ENCODE peak calls at places on chromosome 12, in four cellular contexts. T, V, C and B are unnamed samples.

GRCh38 chr12:201361-201760 is 12.6 kb downstream of the SLC6A12 start:
- DNase-seq in C (no peak), T (no peak), V (no peak), B (no peak)

GRCh38 chr12:120965125-120965524 is 13.2 kb upstream of the HNF1A start:
- DNase-seq in C (no peak), T (no peak), V (no peak), B (no peak)

GRCh38 chr12:79706156-79706555 is 15.4 kb upstream of the PAWR start:
- DNase-seq in C (no peak), V (no peak), T (no peak), B (no peak)

GRCh38 chr12:71694099-71694820 is 8.4 kb downstream of the TMEM19 start:
- DNase-seq in C (peak; percentile 79), V (peak; percentile 18), T (no peak), B (no peak)

GRCh38 chr12:4421590-4422031 is 24.0 kb downstream of the FGF6 start:
- DNase-seq in V (peak; percentile 47), C (no peak), T (peak; percentile 35), B (peak; percentile 64)

GRCh38 chr12:47343684-47344567 is 264.2 kb upstream of the AMIGO2 start:
- DNase-seq in T (no peak), C (no peak), V (no peak), B (no peak)

GRCh38 chr12:101792046-101792931 is 38.5 kb downstream of the GNPTAB start:
- DNase-seq in V (no peak), C (no peak), T (no peak), B (no peak)

GRCh38 chr12:124476011-124476400 is 91.4 kb downstream of the NCOR2 start:
- DNase-seq in C (no peak), T (no peak), V (no peak), B (no peak)

GRCh38 chr12:105839629-105840127 is 299.1 kb downstream of the NUAK1 start:
- DNase-seq in V (no peak), C (no peak), T (no peak), B (no peak)

GRCh38 chr12:45732250-45732649 is 2.7 kb downstream of the ARID2 start:
- DNase-seq in C (no peak), T (no peak), V (no peak), B (no peak)

GRCh38 chr12:56723889-56724659 is 1.0 kb downstream of the NACA start:
- DNase-seq in V (no peak), C (no peak), T (peak; percentile 41), B (no peak)

GRCh38 chr12:62655524-62656160 is 189.0 kb downstream of the MON2 start:
- DNase-seq in C (no peak), V (no peak), T (no peak), B (no peak)

GRCh38 chr12:106672308-106673085 is 89.7 kb downstream of the RFX4 start:
- DNase-seq in V (no peak), C (no peak), T (no peak), B (no peak)

GRCh38 chr12:103272949-103273348 is 222.8 kb downstream of the C12orf42 start:
- DNase-seq in T (no peak), C (no peak), V (no peak), B (no peak)

GRCh38 chr12:67269632-67270578 is 747 bp downstream of the CAND1 start:
- DNase-seq in T (peak; percentile 15), C (no peak), V (peak; percentile 17), B (peak; percentile 7)

GRCh38 chr12:124379379-124379937 is 84.6 kb downstream of the RFLNA start:
- DNase-seq in C (no peak), T (no peak), V (no peak), B (no peak)

GRCh38 chr12:6312529-6313325 is 2.2 kb downstream of the PLEKHG6 start:
- DNase-seq in C (peak; percentile 94), V (peak; percentile 53), T (no peak), B (no peak)

GRCh38 chr12:12008931-12009611 is 61.7 kb upstream of the BCL2L14 start:
- DNase-seq in C (peak; percentile 86), T (no peak), V (no peak), B (no peak)

GRCh38 chr12:111430418-111431353 is 25.0 kb downstream of the SH2B3 start:
- DNase-seq in T (no peak), C (no peak), V (no peak), B (no peak)

GRCh38 chr12:25988505-25988904 is 30.0 kb downstream of the RASSF8 start:
- DNase-seq in T (no peak), V (no peak), C (no peak), B (no peak)

GRCh38 chr12:85273411-85274075 is 6.5 kb upstream of the ALX1 start:
- DNase-seq in V (no peak), C (no peak), T (no peak), B (no peak)

GRCh38 chr12:120089105-120089504 is 27.4 kb downstream of the RAB35 start:
- DNase-seq in T (no peak), C (no peak), V (no peak), B (no peak)

GRCh38 chr12:5051913-5052312 is 8.2 kb downstream of the KCNA5 start:
- DNase-seq in T (no peak), V (no peak), C (peak; percentile 23), B (no peak)

GRCh38 chr12:9702239-9702638 is 30.7 kb downstream of the CLECL1 start:
- DNase-seq in V (no peak), T (no peak), C (no peak), B (no peak)

GRCh38 chr12:55927588-55928502 is at the start of gene PYM1:
- DNase-seq in T (peak; percentile 89), C (peak; percentile 76), V (peak; percentile 59), B (no peak)

GRCh38 chr12:4027412-4027811 is 154.2 kb upstream of the PARP11 start:
- DNase-seq in V (no peak), C (no peak), T (peak; percentile 48), B (no peak)

GRCh38 chr12:1926274-1926673 is 7.8 kb upstream of the CACNA2D4 start:
- DNase-seq in V (no peak), T (no peak), C (no peak), B (no peak)

GRCh38 chr12:64083285-64084210 is 138.5 kb downstream of the KICS2 start:
- DNase-seq in T (no peak), V (no peak), C (no peak), B (no peak)

GRCh38 chr12:115988629-115989563 is 288.6 kb downstream of the MED13L start:
- DNase-seq in C (no peak), T (no peak), V (no peak), B (no peak)

GRCh38 chr12:65182012-65182739 is 12.8 kb downstream of the LEMD3 start:
- DNase-seq in V (no peak), T (no peak), C (no peak), B (no peak)

GRCh38 chr12:52020126-52020525 is 13.4 kb downstream of the TAMALIN start:
- DNase-seq in C (no peak), V (no peak), T (no peak), B (no peak)

GRCh38 chr12:52023182-52023975 is 16.6 kb downstream of the TAMALIN start:
- DNase-seq in C (no peak), T (peak; percentile 59), V (peak; percentile 94), B (peak; percentile 95)

GRCh38 chr12:52020539-52021336 is 14.0 kb downstream of the TAMALIN start:
- DNase-seq in T (peak; percentile 48), V (no peak), C (no peak), B (peak; percentile 64)

GRCh38 chr12:52023976-52024688 is 17.4 kb downstream of the TAMALIN start:
- DNase-seq in V (no peak), T (no peak), C (no peak), B (no peak)

GRCh38 chr12:52022841-52023181 is 16.1 kb downstream of the TAMALIN start:
- DNase-seq in C (no peak), T (peak; percentile 36), V (no peak), B (no peak)
- TF ChIP-seq TAF1 in C (no peak), T (no peak), V (no peak), B (no peak)

DNA sequence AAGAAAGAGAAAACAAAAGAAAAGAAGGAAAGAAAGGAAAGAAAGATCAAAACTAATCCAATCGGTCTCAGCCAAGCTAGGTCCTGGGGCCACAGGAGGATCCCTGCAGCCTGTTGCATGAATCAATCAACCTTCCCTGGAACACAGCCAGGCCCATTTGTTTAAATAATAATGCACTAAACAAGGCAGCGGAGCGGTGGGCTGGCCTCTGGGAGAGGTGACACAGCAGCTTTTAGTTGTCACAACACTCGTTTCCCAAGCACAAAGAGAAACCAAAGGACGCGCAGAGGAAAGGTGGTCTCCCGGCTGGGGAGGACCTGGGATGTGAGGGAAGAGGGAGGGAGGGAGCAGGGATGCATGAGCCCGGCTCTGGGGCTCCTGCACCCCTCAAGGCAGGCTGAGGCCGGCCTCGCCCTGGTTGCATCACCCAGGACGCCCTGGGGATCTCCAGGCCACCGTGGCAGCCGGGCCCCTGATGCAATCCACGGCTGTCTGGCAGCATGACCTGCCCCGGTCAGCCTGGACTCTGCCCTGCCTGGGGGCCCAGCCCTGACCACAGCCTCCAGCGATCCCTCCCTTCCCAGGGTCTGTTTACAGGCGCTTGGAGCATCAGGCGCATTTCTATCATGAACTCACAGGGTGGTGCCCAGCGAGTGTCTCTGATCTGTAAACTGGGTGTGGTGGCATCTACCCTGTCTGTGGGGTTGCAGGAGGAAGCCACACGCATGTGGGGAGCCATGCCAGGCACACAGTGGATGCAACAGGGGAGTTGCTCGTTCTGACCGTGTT is 32.5 kb downstream of the MMP17 start:
- DNase-seq in C (no peak), T (peak; percentile 94), V (peak; percentile 33), B (no peak)
- TF ChIP-seq POLR2A in C (no peak), T (peak; percentile 86), V (no peak), B (no peak)

GRCh38 chr12:90003688-90004087 is 295.1 kb upstream of the ATP2B1 start:
- DNase-seq in V (no peak), C (no peak), T (no peak), B (no peak)

GRCh38 chr12:90004319-90005074 is 295.9 kb upstream of the ATP2B1 start:
- DNase-seq in V (no peak), T (no peak), C (peak; percentile 16), B (no peak)

GRCh38 chr12:90000721-90001120 is 292.1 kb upstream of the ATP2B1 start:
- DNase-seq in C (no peak), V (no peak), T (no peak), B (no peak)

GRCh38 chr12:89995870-89996269 is 287.2 kb upstream of the ATP2B1 start:
- DNase-seq in C (no peak), V (no peak), T (no peak), B (no peak)

DNA sequence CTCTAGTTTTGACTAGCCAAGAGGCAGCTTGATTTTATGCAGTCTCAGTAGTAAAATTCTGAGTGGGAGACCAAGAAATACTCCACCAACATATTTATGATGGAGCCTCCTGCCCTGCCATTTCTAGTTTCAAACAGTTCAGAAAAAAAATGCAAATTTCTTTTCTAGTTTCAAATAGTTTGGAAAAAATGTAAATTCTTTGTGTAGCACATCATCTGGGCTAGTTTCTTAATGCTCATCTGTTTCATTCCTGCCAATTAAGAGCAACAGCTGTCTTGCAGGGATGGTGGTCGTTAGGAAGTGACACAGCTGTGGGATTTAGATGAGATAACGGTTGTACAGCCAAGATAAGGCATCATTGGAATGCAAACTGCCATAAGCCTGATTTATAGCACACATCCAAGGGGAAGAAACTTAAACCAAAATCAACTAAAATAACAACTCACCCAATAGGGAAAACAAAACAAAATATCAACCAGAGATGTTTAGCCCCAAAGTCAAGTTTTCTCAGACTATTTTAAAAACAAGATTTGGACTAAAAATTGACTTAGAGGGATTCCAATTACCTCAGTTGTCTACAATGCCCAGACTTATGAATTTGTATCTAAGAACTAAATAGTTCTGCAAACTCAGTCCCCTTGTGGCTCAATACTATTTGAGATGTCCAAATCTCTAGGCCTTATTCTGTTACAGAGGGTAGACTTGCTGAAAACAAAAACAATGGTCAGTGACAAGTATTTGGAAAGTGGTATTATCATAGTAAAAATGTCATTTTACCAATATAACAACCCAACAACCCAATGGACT is 291.3 kb upstream of the ATP2B1 start:
- DNase-seq in V (no peak), C (no peak), T (no peak), B (no peak)
- TF ChIP-seq TAF1 in V (no peak), C (no peak), T (no peak), B (no peak)

GRCh38 chr12:23847857-23848256 is 101.6 kb downstream of the SOX5 start:
- DNase-seq in V (no peak), C (no peak), T (no peak), B (no peak)

GRCh38 chr12:23843958-23844357 is 105.5 kb downstream of the SOX5 start:
- DNase-seq in T (no peak), V (no peak), C (no peak), B (no peak)
- TF ChIP-seq POLR2A in T (no peak), V (no peak), C (no peak), B (no peak)